ENCODE peak calls at places on chromosome 6, in five cellular contexts. H, C, X, G and O are unnamed samples.

GRCh38 chr6:21800948-21801438 is 207.4 kb downstream of the SOX4 start:
- DNase-seq in H (peak), C (no peak), X (no peak), G (peak), O (no peak)

GRCh38 chr6:116210750-116211425 is 43.0 kb downstream of the TSPYL4 start:
- DNase-seq in H (no peak), C (no peak), X (peak), G (peak), O (no peak)

GRCh38 chr6:41884957-41885356 is 10.2 kb downstream of the USP49 start:
- DNase-seq in H (no peak), C (no peak), X (no peak), G (no peak), O (no peak)

GRCh38 chr6:161010418-161010817 is 18.8 kb downstream of the MAP3K4 start:
- DNase-seq in H (no peak), C (no peak), X (peak), G (peak), O (no peak)

GRCh38 chr6:78999737-79000136 is 78.3 kb downstream of the PHIP start:
- DNase-seq in H (no peak), C (no peak), X (no peak), G (no peak), O (no peak)

GRCh38 chr6:35601331-35602132 is 87.2 kb downstream of the FKBP5 start:
- DNase-seq in H (peak), C (peak), X (peak), G (peak), O (peak)

GRCh38 chr6:111550953-111551352 is 54.7 kb downstream of the TRAF3IP2 start:
- DNase-seq in H (no peak), C (no peak), X (no peak), G (no peak), O (no peak)

GRCh38 chr6:121666809-121667208 is 231.4 kb downstream of the GJA1 start:
- DNase-seq in H (no peak), C (no peak), X (peak), G (peak), O (no peak)

GRCh38 chr6:143176090-143177021 is 115.7 kb downstream of the AIG1 start:
- DNase-seq in H (no peak), C (no peak), X (peak), G (peak), O (peak)

GRCh38 chr6:71404145-71404966 is 115.7 kb downstream of the OGFRL1 start:
- DNase-seq in H (peak), C (no peak), X (peak), G (peak), O (peak)

GRCh38 chr6:69622230-69622629 is 174.6 kb downstream of the LMBRD1 start:
- DNase-seq in H (no peak), C (no peak), X (no peak), G (no peak), O (no peak)

GRCh38 chr6:143397229-143398222 is 53.0 kb downstream of the ADAT2 start:
- DNase-seq in H (peak), C (peak), X (peak), G (peak), O (peak)

GRCh38 chr6:112923940-112924587 is 576.9 kb downstream of the RFPL4B start:
- DNase-seq in H (no peak), C (no peak), X (no peak), G (peak), O (no peak)

GRCh38 chr6:30990422-30991086 is 7.0 kb downstream of the MUC21 start:
- DNase-seq in H (no peak), C (no peak), X (no peak), G (no peak), O (peak)

GRCh38 chr6:149472241-149472640 is 12.6 kb downstream of the ZC3H12D start:
- DNase-seq in H (no peak), C (no peak), X (no peak), G (no peak), O (no peak)

DNA sequence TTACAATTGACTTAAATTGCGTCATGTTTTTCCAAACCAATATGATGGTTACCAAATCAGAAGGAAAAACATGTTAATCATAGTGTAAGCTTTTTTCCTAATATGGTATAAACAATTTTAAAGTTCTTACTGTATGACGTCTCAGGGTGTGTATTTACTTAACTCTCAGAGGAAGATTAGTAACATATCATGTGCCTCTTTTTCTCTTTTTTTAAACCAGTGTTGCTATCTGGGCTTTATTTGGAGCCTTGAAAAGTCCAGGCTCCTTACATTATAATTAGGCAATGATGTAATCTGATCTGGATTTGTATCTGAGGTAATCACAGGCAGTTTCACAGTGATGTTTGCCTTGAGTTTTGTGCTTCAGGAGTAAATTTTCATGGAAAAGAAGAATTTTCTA is 20.4 kb upstream of the RAB23 start:
- DNase-seq in H (peak), C (no peak), X (peak), G (peak), O (no peak)
- H2AFZ ChIP-seq in H (no peak), C (no peak), X (no peak), G (no peak), O (no peak)

GRCh38 chr6:26217714-26218075 is 130.5 kb downstream of the HFE start:
- DNase-seq in H (no peak), C (peak), X (peak), G (no peak), O (peak)
- H2AFZ ChIP-seq in H (no peak), C (no peak), X (peak), G (no peak), O (no peak)

DNA sequence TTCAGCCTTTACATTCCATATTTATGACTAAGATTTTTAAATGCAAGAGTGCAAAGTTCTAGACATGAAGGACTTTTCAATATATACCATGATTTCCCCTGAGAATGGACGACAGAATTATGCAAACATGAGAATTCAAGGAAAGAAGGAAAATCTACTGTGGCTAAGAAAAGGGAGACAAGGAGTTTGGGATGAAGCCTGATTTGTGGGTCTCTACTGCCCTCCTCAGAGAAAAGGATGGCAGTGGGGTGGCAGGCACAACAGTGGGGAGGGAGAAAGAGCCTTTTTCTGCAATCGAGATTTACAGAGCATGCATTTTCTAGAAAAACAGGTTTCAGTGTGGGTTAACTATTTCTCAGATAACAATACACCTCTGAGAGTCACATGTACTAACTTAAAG is 466.9 kb upstream of the NRSN1 start:
- DNase-seq in H (peak), C (peak), X (no peak), G (no peak), O (peak)
- H2AFZ ChIP-seq in H (no peak), C (peak), X (no peak), G (no peak), O (no peak)

GRCh38 chr6:19150307-19150706 is 686.9 kb upstream of the ID4 start:
- DNase-seq in H (no peak), C (no peak), X (no peak), G (no peak), O (no peak)

GRCh38 chr6:19153981-19154295 is 683.2 kb upstream of the ID4 start:
- DNase-seq in H (no peak), C (no peak), X (no peak), G (no peak), O (no peak)

GRCh38 chr6:19156443-19156842 is 680.7 kb upstream of the ID4 start:
- DNase-seq in H (no peak), C (no peak), X (no peak), G (no peak), O (no peak)

GRCh38 chr6:19157496-19157895 is 679.7 kb upstream of the ID4 start:
- DNase-seq in H (no peak), C (peak), X (no peak), G (peak), O (peak)

GRCh38 chr6:19153270-19153980 is 683.7 kb upstream of the ID4 start:
- DNase-seq in H (no peak), C (no peak), X (peak), G (peak), O (no peak)
- H2AFZ ChIP-seq in H (no peak), C (no peak), X (no peak), G (no peak), O (peak)

GRCh38 chr6:138722425-138723371 is 50.9 kb upstream of the CCDC28A start:
- DNase-seq in H (peak), C (peak), X (peak), G (peak), O (no peak)
- H2AFZ ChIP-seq in H (no peak), C (no peak), X (peak), G (peak), O (no peak)

GRCh38 chr6:54107470-54107869 is 3.8 kb upstream of the MLIP start:
- DNase-seq in H (no peak), C (no peak), X (no peak), G (no peak), O (no peak)

GRCh38 chr6:54114991-54115390 is 3.7 kb downstream of the MLIP start:
- DNase-seq in H (no peak), C (no peak), X (no peak), G (no peak), O (no peak)

GRCh38 chr6:54111341-54111740 is at the start of gene MLIP:
- DNase-seq in H (no peak), C (peak), X (no peak), G (no peak), O (no peak)

GRCh38 chr6:54112171-54112650 is 968 bp downstream of the MLIP start:
- DNase-seq in H (no peak), C (no peak), X (peak), G (peak), O (no peak)

DNA sequence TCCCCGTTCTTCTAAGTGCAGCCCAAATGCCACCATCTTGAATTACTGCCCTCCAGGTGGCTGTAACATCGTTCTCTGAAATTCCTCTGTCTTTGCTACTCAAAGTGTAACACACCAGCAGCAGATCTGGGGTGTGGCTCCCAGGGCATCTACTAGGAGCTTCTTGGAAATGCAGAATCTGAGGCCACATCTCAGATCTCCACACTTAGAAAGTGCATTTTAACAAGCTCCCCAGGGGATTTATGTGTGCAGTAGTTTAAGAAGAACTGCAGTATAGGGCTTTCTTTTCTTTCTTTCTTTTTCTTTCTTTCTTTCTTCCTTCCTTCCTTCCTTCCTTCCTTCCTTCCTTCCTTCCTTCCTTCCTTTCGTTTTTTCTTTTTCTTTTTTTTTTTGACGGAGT is 1.6 kb upstream of the MLIP start:
- DNase-seq in H (no peak), C (no peak), X (no peak), G (no peak), O (peak)
- H2AFZ ChIP-seq in H (no peak), C (no peak), X (no peak), G (no peak), O (peak)